ENCODE peak calls at places on chromosomes 6 and 20, in six cellular contexts. R, Y, E, W, G and Z are unnamed samples. For H3K4me1, the result is how much of the 10 kb centered on the place peaks cover.

GRCh38 chr6:150631283-150631981 is 31.7 kb downstream of the PLEKHG1 start:
- DNase-seq in Y (no peak), G (no peak), W (no peak), E (no peak), R (no peak), Z (peak)

GRCh38 chr6:150202934-150203333 is 60.1 kb downstream of the PPP1R14C start:
- DNase-seq in G (no peak), W (no peak), R (no peak), E (no peak), Y (no peak), Z (no peak)

GRCh38 chr6:138593100-138593877 is 94.0 kb upstream of the NHSL1 start:
- DNase-seq in E (no peak), Y (no peak), G (peak), R (no peak), W (no peak), Z (no peak)

GRCh38 chr6:145071836-145072235 is 663.5 kb downstream of the EPM2A start:
- DNase-seq in R (no peak), E (no peak), W (no peak), Y (no peak), G (no peak), Z (no peak)

GRCh38 chr6:17923401-17923863 is 64.0 kb downstream of the KIF13A start:
- DNase-seq in G (no peak), W (no peak), R (no peak), E (no peak), Y (no peak), Z (no peak)

GRCh38 chr6:169557887-169558286 is 143.9 kb downstream of the WDR27 start:
- DNase-seq in E (no peak), Y (no peak), G (no peak), R (no peak), W (no peak), Z (no peak)

GRCh38 chr6:7727951-7728854 is 2.3 kb downstream of the BMP6 start:
- DNase-seq in G (peak), Y (peak), W (peak), R (peak), E (no peak), Z (peak)

GRCh38 chr6:149443411-149444181 is 41.2 kb downstream of the ZC3H12D start:
- DNase-seq in E (no peak), W (no peak), Y (no peak), G (no peak), R (no peak), Z (peak)

GRCh38 chr6:111663692-111664564 is 58.2 kb upstream of the TRAF3IP2 start:
- DNase-seq in Y (peak), R (peak), E (no peak), G (peak), W (peak), Z (no peak)

GRCh38 chr6:32853541-32854375 is at the start of the genes PSMB9 and TAP1:
- DNase-seq in E (peak), R (peak), W (peak), G (peak), Y (peak), Z (peak)
- H3K4me1 ChIP-seq in E (half or more), R (under half), W (under half), G (under half), Y (half or more), Z (half or more)

GRCh38 chr20:57437267-57437666 is 46.1 kb downstream of the RBM38 start:
- DNase-seq in Y (no peak), E (no peak), W (no peak), R (no peak), G (no peak), Z (peak)
- H3K4me1 ChIP-seq in Y (half or more), E (under half), W (under half), R (under half), G (under half), Z (under half)

DNA sequence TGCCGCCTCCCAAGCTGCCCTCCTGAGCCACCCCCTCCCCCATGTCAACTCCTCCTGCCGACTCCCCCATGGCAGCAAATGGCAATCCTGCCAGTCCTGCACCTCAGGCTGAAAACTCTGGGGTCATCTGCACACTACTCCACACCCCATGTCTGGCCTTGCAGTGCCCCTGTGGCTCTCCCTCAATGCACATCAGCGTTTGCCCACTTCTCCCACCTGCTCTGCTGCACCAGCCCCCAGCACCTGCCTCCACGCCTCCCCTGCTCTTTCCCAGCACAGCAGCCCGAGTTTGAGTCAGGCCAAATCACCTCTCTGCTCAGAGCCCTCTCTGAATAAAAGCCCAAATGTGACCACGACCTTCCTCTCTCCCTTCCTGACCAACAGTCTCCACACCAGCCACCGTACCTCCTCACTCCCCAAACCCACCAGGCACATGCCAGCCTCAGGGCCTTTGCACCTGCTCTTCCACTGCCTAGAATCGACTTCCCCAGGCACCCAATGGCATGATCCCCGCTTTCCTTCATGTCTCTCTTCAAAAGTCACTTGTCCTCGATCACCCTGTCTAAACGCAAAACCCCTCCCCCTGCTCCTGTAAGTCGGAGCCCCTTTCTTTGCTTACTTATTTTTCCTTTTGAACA is 4.3 kb downstream of the PXDC1 start:
- DNase-seq in Y (no peak), G (no peak), W (no peak), E (no peak), R (no peak), Z (no peak)
- H3K4me1 ChIP-seq in Y (half or more), G (under half), W (under half), E (under half), R (under half), Z (under half)

GRCh38 chr20:8388707-8389106 is 256.6 kb downstream of the PLCB1 start:
- DNase-seq in E (no peak), Y (no peak), G (no peak), R (no peak), W (no peak), Z (no peak)

GRCh38 chr20:8386991-8387390 is 254.9 kb downstream of the PLCB1 start:
- DNase-seq in G (no peak), Y (no peak), E (no peak), W (no peak), R (no peak), Z (no peak)

GRCh38 chr20:8389381-8390368 is 257.6 kb downstream of the PLCB1 start:
- DNase-seq in W (peak), R (no peak), E (no peak), Y (no peak), G (no peak), Z (no peak)

GRCh38 chr20:8388146-8388545 is 256.1 kb downstream of the PLCB1 start:
- DNase-seq in Y (no peak), W (no peak), R (no peak), E (no peak), G (no peak), Z (no peak)

DNA sequence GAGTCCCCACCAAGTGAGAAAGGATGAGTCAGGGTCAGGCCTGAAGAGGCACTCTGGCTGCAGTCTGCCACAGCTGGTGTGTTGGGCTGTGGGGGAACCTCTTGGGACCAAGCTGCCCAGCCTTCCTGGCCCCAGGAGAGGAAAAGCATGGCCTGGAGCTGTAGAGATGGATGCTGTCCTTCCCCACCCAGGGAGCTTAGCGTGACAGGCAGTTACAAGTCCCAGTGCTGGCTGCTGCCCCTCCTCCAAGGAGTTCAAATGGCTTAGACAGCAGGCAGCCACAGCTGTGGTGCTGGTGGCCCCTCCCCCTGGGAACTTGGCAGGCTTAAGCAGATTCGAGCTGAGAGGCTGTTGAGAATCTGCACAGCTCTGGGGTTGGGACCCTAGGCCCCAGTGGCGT is 253.2 kb downstream of the PLCB1 start:
- DNase-seq in W (peak), G (peak), R (peak), Y (no peak), E (no peak), Z (no peak)
- H3K4me1 ChIP-seq in W (under half), G (under half), R (under half), Y (under half), E (under half), Z (under half)

GRCh38 chr6:56804996-56805395 is 149.9 kb upstream of the BEND6 start:
- DNase-seq in E (no peak), R (no peak), G (no peak), W (no peak), Y (no peak), Z (no peak)

GRCh38 chr6:56807335-56807991 is 147.4 kb upstream of the BEND6 start:
- DNase-seq in G (no peak), Y (no peak), E (no peak), W (no peak), R (no peak), Z (no peak)

GRCh38 chr6:56806368-56806767 is 148.5 kb upstream of the BEND6 start:
- DNase-seq in Y (no peak), W (peak), E (no peak), G (no peak), R (no peak), Z (no peak)

GRCh38 chr6:56808871-56809359 is 146.0 kb upstream of the BEND6 start:
- DNase-seq in Y (no peak), R (no peak), W (no peak), G (no peak), E (no peak), Z (no peak)

DNA sequence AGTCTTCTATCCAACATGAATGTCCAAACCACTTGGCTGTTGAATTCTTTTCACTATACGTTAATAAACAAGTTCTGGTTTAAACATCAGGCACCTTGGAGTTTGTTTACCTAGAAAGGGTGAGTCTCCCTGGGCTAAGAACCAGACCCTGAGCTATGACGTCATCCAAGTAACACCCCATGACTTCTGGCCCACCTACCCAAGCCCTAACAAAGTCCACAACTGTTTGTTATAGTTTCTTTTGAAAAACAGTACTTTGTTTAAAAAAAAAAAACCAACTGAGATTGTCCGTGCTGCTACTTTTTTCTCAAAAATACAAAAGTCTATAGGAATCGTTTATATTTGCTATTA is 146.9 kb upstream of the BEND6 start:
- DNase-seq in W (no peak), G (no peak), R (no peak), E (no peak), Y (no peak), Z (no peak)
- H3K4me1 ChIP-seq in W (half or more), G (under half), R (under half), E (under half), Y (under half), Z (under half)